ENCODE peak calls at places on chromosomes 12 and 14, in seven cellular contexts. D is tibial nerve, F is GM20000, M is transverse colon, E is pancreas, K is cardiac muscle cell, Z is RWPE2. T is an unnamed sample.

GRCh38 chr12:67211494-67211893 is 57.7 kb upstream of the CAND1 start:
- DNase-seq in D (no peak), F (no peak), M (no peak), E (no peak), K (no peak), Z (no peak), T (no peak)

GRCh38 chr14:104640681-104641080 is 36.1 kb upstream of the TMEM179 start:
- DNase-seq in D (no peak), F (no peak), M (no peak), E (no peak), K (no peak), Z (no peak), T (no peak)

GRCh38 chr12:43148711-43149110 is 403.3 kb downstream of the ADAMTS20 start:
- DNase-seq in D (no peak), F (no peak), M (no peak), E (no peak), K (peak), Z (peak), T (no peak)

GRCh38 chr12:90832427-90832826 is 122.5 kb downstream of the CCER1 start:
- DNase-seq in D (no peak), F (no peak), M (no peak), E (no peak), K (no peak), Z (no peak), T (no peak)

GRCh38 chr14:103108749-103109207 is 14.3 kb downstream of the EXOC3L4 start:
- DNase-seq in D (no peak), F (peak), M (peak), E (no peak), K (peak), Z (no peak), T (no peak)

GRCh38 chr12:124770725-124771124 is 92.9 kb downstream of the SCARB1 start:
- DNase-seq in D (no peak), F (no peak), M (no peak), E (no peak), K (no peak), Z (no peak), T (no peak)

GRCh38 chr14:22689186-22689585 is 45.0 kb upstream of the OR6J1 start:
- DNase-seq in D (no peak), F (no peak), M (no peak), E (no peak), K (peak), Z (peak), T (no peak)

GRCh38 chr14:100304825-100305445 is 1.3 kb downstream of the SLC25A29 start:
- DNase-seq in D (peak), F (no peak), M (peak), E (peak), K (peak), Z (no peak), T (no peak)

GRCh38 chr12:48681416-48681737 is 661 bp downstream of the KANSL2 start:
- DNase-seq in D (peak), F (peak), M (no peak), E (no peak), K (peak), Z (no peak), T (no peak)

GRCh38 chr14:72883963-72884362 is 9.9 kb downstream of the DPF3 start:
- DNase-seq in D (no peak), F (peak), M (no peak), E (no peak), K (no peak), Z (no peak), T (no peak)

GRCh38 chr12:125983094-125983783 is 918.0 kb downstream of the AACS start:
- DNase-seq in D (peak), F (no peak), M (peak), E (peak), K (no peak), Z (peak), T (no peak)

GRCh38 chr14:50961606-50962259 is 17.4 kb upstream of the PYGL start:
- DNase-seq in D (no peak), F (no peak), M (no peak), E (no peak), K (peak), Z (no peak), T (no peak)

DNA sequence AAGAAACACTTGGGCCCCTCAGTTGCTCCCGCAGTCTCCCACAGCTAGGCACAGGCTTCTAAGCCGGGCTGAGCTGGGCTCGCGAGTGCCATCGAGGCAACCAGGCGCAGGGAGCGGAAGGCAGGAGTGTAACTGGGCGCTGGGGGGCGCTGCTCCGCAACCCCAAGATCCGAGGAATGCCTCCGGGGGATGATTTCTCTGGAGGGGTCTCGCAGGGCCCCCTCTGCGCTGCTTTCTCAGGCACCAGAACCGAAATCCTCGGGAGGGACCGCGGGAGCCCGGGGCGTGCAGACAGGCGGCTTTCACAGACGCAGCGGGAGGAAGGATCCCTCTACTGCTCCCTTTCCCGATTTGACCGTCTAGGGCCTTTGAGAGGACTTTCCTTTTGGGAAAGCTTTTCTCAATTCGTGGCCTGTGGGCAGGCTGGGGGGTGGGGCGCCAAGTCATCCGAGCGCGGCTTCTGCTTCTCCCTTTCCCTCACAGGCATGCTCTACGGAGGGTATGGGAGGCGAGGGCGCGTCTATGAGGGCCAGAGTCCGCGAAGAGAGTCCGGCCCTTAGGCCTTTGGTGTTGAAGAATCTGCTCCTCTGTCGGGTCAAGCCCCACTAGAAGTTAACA is 4.3 kb upstream of the NKX2-1 start:
- DNase-seq in D (no peak), F (no peak), M (no peak), E (no peak), K (no peak), Z (no peak), T (no peak)
- TF ChIP-seq CTCF in D (no peak), F (no peak), M (no peak), E (no peak), K (no peak), Z (no peak), T (no peak)

DNA sequence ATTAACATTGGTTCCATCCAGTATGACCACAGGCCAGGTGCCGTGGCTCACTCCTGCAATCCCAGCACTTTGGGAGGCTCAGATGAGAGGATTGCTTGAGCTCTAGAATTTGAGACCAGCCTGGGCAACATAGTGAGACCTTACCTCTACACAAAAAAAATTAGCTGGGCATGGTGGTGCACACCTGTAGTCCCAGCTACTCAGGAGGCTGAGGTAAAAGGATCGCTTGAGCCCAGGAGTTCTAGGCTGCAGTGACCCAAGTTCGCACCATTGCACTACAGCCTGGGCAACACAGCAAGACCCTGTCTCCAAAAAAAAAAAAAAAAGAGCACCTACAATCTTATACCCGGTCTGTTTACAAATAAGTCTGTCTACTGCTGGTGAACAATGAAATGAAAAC is 9.9 kb downstream of the LTA4H start:
- DNase-seq in D (no peak), F (no peak), M (no peak), E (no peak), K (no peak), Z (no peak), T (no peak)
- TF ChIP-seq CTCF in D (no peak), F (no peak), M (no peak), E (no peak), K (no peak), Z (no peak), T (no peak)

GRCh38 chr12:100877776-100878175 is 83.2 kb downstream of the ANO4 start:
- DNase-seq in D (no peak), F (no peak), M (no peak), E (no peak), K (no peak), Z (no peak), T (no peak)
- TF ChIP-seq CTCF in D (no peak), F (no peak), M (no peak), E (no peak), K (peak), Z (peak), T (peak)

GRCh38 chr12:99389751-99390150 is 257.8 kb upstream of the GARIN6 start:
- DNase-seq in D (no peak), F (no peak), M (no peak), E (no peak), K (no peak), Z (no peak), T (no peak)

GRCh38 chr12:99390707-99391106 is 256.8 kb upstream of the GARIN6 start:
- DNase-seq in D (no peak), F (peak), M (no peak), E (no peak), K (peak), Z (no peak), T (peak)

GRCh38 chr12:99387661-99388060 is 259.9 kb upstream of the GARIN6 start:
- DNase-seq in D (no peak), F (no peak), M (no peak), E (no peak), K (no peak), Z (no peak), T (no peak)

GRCh38 chr12:99383258-99383657 is 264.3 kb upstream of the GARIN6 start:
- DNase-seq in D (no peak), F (no peak), M (no peak), E (no peak), K (no peak), Z (no peak), T (no peak)

GRCh38 chr12:99386907-99387306 is 260.6 kb upstream of the GARIN6 start:
- DNase-seq in D (no peak), F (peak), M (no peak), E (no peak), K (peak), Z (no peak), T (no peak)
- TF ChIP-seq CTCF in D (no peak), F (peak), M (no peak), E (no peak), K (peak), Z (peak), T (peak)

GRCh38 chr12:64882687-64883086 is 58.2 kb downstream of the TBC1D30 start:
- DNase-seq in D (no peak), F (no peak), M (no peak), E (no peak), K (no peak), Z (no peak), T (no peak)

GRCh38 chr12:64884728-64885127 is 60.3 kb downstream of the TBC1D30 start:
- DNase-seq in D (no peak), F (no peak), M (no peak), E (no peak), K (no peak), Z (no peak), T (no peak)

GRCh38 chr12:64884164-64884542 is 59.7 kb downstream of the TBC1D30 start:
- DNase-seq in D (no peak), F (no peak), M (no peak), E (no peak), K (no peak), Z (no peak), T (no peak)

DNA sequence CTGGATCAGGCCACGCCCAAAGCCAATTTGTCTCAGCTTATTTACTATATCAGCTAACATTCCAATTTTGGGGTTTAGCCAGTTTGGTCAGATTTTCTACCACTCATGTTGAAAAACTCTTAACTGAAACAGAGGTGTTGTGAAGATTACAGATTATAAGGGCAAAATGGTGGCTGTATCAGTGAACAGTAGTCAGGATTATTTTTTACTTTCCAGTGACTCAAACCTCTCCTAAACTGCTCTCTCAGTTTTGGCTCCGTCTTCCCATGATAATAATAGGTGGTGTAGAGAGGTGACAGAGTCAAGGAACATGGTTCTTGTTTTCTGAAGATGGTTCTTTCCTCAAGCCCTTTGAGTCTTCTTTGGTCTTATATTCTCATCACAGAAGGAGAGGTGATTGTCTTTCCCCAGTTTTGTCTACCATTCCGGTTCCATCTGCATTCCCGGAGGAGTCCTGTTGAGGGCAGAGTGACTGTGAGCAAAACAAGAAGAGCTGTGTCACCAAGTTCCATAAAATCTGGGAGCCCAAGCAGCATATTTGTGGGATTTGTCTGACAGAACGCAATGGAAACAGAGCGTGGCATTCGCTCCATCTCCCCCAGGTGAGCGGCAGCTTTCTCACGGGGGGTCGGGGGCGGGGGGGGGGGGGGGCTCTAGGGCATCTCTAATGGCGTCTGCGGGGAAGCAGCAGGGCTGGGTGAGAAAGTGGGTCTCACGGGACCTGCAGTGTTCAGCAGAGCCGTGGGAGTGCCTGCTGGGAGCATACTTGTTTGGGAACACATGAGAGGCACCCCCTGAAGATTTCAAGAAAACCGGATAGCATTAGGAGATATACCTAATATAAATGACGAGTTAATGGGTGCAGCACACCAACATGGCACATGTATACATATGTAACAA is 59.1 kb downstream of the TBC1D30 start:
- DNase-seq in D (no peak), F (peak), M (no peak), E (no peak), K (no peak), Z (no peak), T (no peak)
- TF ChIP-seq CTCF in D (no peak), F (no peak), M (no peak), E (no peak), K (no peak), Z (no peak), T (no peak)

DNA sequence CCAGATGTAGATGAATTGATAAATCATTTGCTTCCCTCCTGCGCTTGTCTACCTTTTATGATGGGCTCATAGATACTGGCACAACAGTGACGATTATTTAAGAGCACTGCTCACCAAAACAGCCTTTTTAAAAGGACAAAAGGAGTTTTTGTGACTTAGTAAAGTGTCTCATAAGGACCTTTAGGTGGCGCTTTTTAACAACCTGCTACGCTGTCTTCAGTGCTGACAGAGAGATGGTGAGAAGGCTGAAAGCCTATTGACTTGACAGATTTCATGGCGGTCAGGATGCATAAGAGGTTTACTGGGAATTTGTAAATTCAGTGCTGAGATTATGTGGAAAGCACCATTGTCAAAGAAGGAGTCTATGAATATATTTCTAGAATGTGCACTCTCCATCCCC is 87.6 kb downstream of the SLC15A5 start:
- DNase-seq in D (no peak), F (no peak), M (no peak), E (no peak), K (peak), Z (no peak), T (no peak)
- TF ChIP-seq CTCF in D (no peak), F (no peak), M (peak), E (no peak), K (peak), Z (peak), T (peak)

GRCh38 chr14:94904636-94905035 is 134.7 kb upstream of the GSC start:
- DNase-seq in D (no peak), F (no peak), M (no peak), E (no peak), K (peak), Z (no peak), T (no peak)

GRCh38 chr14:94906577-94906976 is 136.7 kb upstream of the GSC start:
- DNase-seq in D (no peak), F (no peak), M (no peak), E (no peak), K (no peak), Z (peak), T (no peak)

GRCh38 chr14:94903338-94903737 is 133.4 kb upstream of the GSC start:
- DNase-seq in D (no peak), F (no peak), M (no peak), E (no peak), K (no peak), Z (peak), T (no peak)

GRCh38 chr14:94906991-94907587 is 137.2 kb upstream of the GSC start:
- DNase-seq in D (no peak), F (no peak), M (no peak), E (no peak), K (no peak), Z (peak), T (no peak)

GRCh38 chr14:94907626-94908261 is 137.8 kb upstream of the GSC start:
- DNase-seq in D (no peak), F (no peak), M (no peak), E (no peak), K (peak), Z (peak), T (no peak)
- TF ChIP-seq CTCF in D (no peak), F (no peak), M (no peak), E (no peak), K (no peak), Z (no peak), T (no peak)

T was measured in chondrocyte.